ENCODE peak calls at places on chromosomes 2 and 18, in seven cellular contexts. C is AG08396; G is activated effector memory CD4-positive, alpha-beta T cell treated with anti-CD3 and anti-CD28 coated beads, Interleukin-2, amount 50 U/mL, for 16 hours; N is posterior cingulate gyrus; T is stimulated activated CD8-positive, alpha-beta memory T cell treated with anti-CD3 and anti-CD28 coated beads, Interleukin-15, amount 100 ng/mL, for 24 hours; K is sigmoid colon; J is mesendoderm. D is an unnamed sample.
A peak's percentile ranks its signal among the peaks of the same experiment; 100 is the strongest.

GRCh38 chr2:173654146-173654895 is 299.6 kb downstream of the CDCA7 start:
- DNase-seq in C (no peak), G (no peak), N (no peak), T (no peak), K (no peak), J (no peak), D (no peak)

GRCh38 chr2:201872576-201872975 is 66.2 kb downstream of the CDK15 start:
- DNase-seq in C (no peak), G (no peak), N (peak; percentile 21), T (no peak), K (no peak), J (no peak), D (no peak)

GRCh38 chr2:72847916-72848315 is 22.1 kb upstream of the EXOC6B start:
- DNase-seq in C (no peak), G (no peak), N (no peak), T (no peak), K (no peak), J (no peak), D (no peak)

GRCh38 chr18:49319590-49319989 is 140.9 kb downstream of the DYM start:
- DNase-seq in C (no peak), G (no peak), N (no peak), T (no peak), K (no peak), J (no peak), D (no peak)

GRCh38 chr2:209986405-209986804 is 16.0 kb upstream of the RPE start:
- DNase-seq in C (no peak), G (no peak), N (no peak), T (no peak), K (no peak), J (no peak), D (no peak)

GRCh38 chr18:7803956-7804469 is 236.9 kb downstream of the PTPRM start:
- DNase-seq in C (no peak), G (no peak), N (no peak), T (no peak), K (no peak), J (no peak), D (no peak)

GRCh38 chr2:240839152-240840143 is 19.4 kb upstream of the KIF1A start:
- DNase-seq in C (no peak), G (peak; percentile 55), N (no peak), T (no peak), K (no peak), J (no peak), D (no peak)

GRCh38 chr2:65175894-65176527 is 46.1 kb upstream of the RAB1A start:
- DNase-seq in C (no peak), G (no peak), N (no peak), T (no peak), K (no peak), J (no peak), D (no peak)

GRCh38 chr2:29749843-29750242 is 171.5 kb downstream of the ALK start:
- DNase-seq in C (no peak), G (no peak), N (no peak), T (no peak), K (no peak), J (no peak), D (no peak)

GRCh38 chr2:64784168-64785061 is 130.7 kb upstream of the SERTAD2 start:
- DNase-seq in C (no peak), G (no peak), N (no peak), T (no peak), K (no peak), J (no peak), D (no peak)

GRCh38 chr18:74282359-74283254 is 9.2 kb downstream of the CYB5A start:
- DNase-seq in C (peak; percentile 2), G (no peak), N (no peak), T (no peak), K (no peak), J (peak; percentile 25), D (no peak)

GRCh38 chr2:101341421-101341820 is 32.9 kb upstream of the RNF149 start:
- DNase-seq in C (no peak), G (peak; percentile 77), N (no peak), T (no peak), K (no peak), J (peak; percentile 26), D (no peak)

GRCh38 chr2:121529439-121530209 is 1.1 kb upstream of the RNU4ATAC start:
- DNase-seq in C (peak; percentile 51), G (no peak), N (peak; percentile 59), T (peak; percentile 21), K (peak; percentile 82), J (no peak), D (no peak)

GRCh38 chr2:217858519-217859466 is 144.0 kb downstream of the TNS1 start:
- DNase-seq in C (peak; percentile 71), G (no peak), N (peak; percentile 73), T (no peak), K (peak; percentile 94), J (peak; percentile 45), D (no peak)

GRCh38 chr2:238138331-238139102 is at the start of gene KLHL30:
- DNase-seq in C (no peak), G (no peak), N (no peak), T (no peak), K (no peak), J (no peak), D (no peak)

GRCh38 chr2:10659898-10660568 is 29.7 kb downstream of the NOL10 start:
- DNase-seq in C (peak; percentile 86), G (peak; percentile 79), N (peak; percentile 47), T (no peak), K (no peak), J (peak; percentile 45), D (peak; percentile 78)

GRCh38 chr2:25375989-25376545 is 34.3 kb upstream of the DNMT3A start:
- DNase-seq in C (no peak), G (peak; percentile 61), N (no peak), T (no peak), K (peak; percentile 56), J (no peak), D (no peak)

D was measured in H54.